ENCODE peak calls at places on chromosomes 16 and 17, in nine cellular contexts. W is stimulated activated CD8-positive, alpha-beta memory T cell treated with anti-CD3 and anti-CD28 coated beads, Interleukin-4, amount 100 ng/mL, for 4 hours; D is MCF 10A; P is heart right ventricle; J is WERI-Rb-1; Q is ovary; K is left ventricle myocardium inferior; V is fibroblast of the conjunctiva; C is dermis microvascular lymphatic vessel endothelial cell. B is an unnamed sample.

GRCh38 chr16:85733839-85734170 is 17.1 kb downstream of the C16orf74 start:
- DNase-seq in W (no peak), D (no peak), P (no peak), J (no peak), Q (no peak), K (no peak), V (no peak), C (no peak), B (no peak)

GRCh38 chr17:21370430-21370829 is 5.7 kb upstream of the KCNJ12 start:
- DNase-seq in W (no peak), D (no peak), P (peak), J (peak), Q (no peak), K (peak), V (no peak), C (no peak), B (no peak)

GRCh38 chr17:20267459-20267842 is 199.9 kb downstream of the LGALS9B start:
- DNase-seq in W (no peak), D (no peak), P (no peak), J (no peak), Q (peak), K (no peak), V (no peak), C (no peak), B (no peak)

GRCh38 chr16:57577691-57578224 is 35.3 kb downstream of the ADGRG5 start:
- DNase-seq in W (no peak), D (no peak), P (no peak), J (peak), Q (no peak), K (no peak), V (no peak), C (no peak), B (no peak)

GRCh38 chr17:35684046-35684802 is 47.2 kb upstream of the RASL10B start:
- DNase-seq in W (no peak), D (peak), P (no peak), J (no peak), Q (no peak), K (no peak), V (peak), C (no peak), B (no peak)

GRCh38 chr17:21119247-21119944 is 7.4 kb upstream of the DHRS7B start:
- DNase-seq in W (peak), D (peak), P (peak), J (peak), Q (peak), K (peak), V (no peak), C (peak), B (peak)

GRCh38 chr16:88309905-88310259 is 72.9 kb upstream of the ZNF469 start:
- DNase-seq in W (no peak), D (no peak), P (no peak), J (peak), Q (no peak), K (peak), V (no peak), C (no peak), B (peak)

GRCh38 chr17:29292992-29293889 is 707 bp downstream of the NUFIP2 start:
- DNase-seq in W (peak), D (peak), P (peak), J (peak), Q (peak), K (peak), V (no peak), C (no peak), B (peak)

GRCh38 chr17:17526369-17526768 is 30.2 kb upstream of the RASD1 start:
- DNase-seq in W (no peak), D (no peak), P (peak), J (no peak), Q (peak), K (peak), V (no peak), C (no peak), B (peak)

GRCh38 chr17:74201250-74201649 is 2.2 kb upstream of the RPL38 start:
- DNase-seq in W (no peak), D (peak), P (no peak), J (no peak), Q (no peak), K (no peak), V (no peak), C (no peak), B (no peak)

GRCh38 chr16:49874613-49875237 is 18.8 kb upstream of the ZNF423 start:
- DNase-seq in W (no peak), D (no peak), P (no peak), J (no peak), Q (no peak), K (no peak), V (no peak), C (no peak), B (no peak)

GRCh38 chr17:32142857-32143524 is 689 bp downstream of the RHOT1 start:
- DNase-seq in W (no peak), D (peak), P (peak), J (peak), Q (peak), K (peak), V (peak), C (no peak), B (peak)

GRCh38 chr16:60717808-60718207 is 1318.4 kb downstream of the CDH8 start:
- DNase-seq in W (no peak), D (no peak), P (no peak), J (no peak), Q (no peak), K (no peak), V (no peak), C (no peak), B (no peak)

GRCh38 chr16:66175058-66175457 is 191.4 kb upstream of the CDH5 start:
- DNase-seq in W (no peak), D (no peak), P (no peak), J (no peak), Q (no peak), K (no peak), V (no peak), C (no peak), B (no peak)

GRCh38 chr16:50308237-50308965 is 42.0 kb downstream of the ADCY7 start:
- DNase-seq in W (no peak), D (no peak), P (no peak), J (no peak), Q (no peak), K (no peak), V (no peak), C (no peak), B (no peak)

GRCh38 chr16:61050547-61050946 is 985.7 kb downstream of the CDH8 start:
- DNase-seq in W (no peak), D (no peak), P (no peak), J (no peak), Q (no peak), K (no peak), V (no peak), C (no peak), B (no peak)

GRCh38 chr17:41490620-41491019 is 910 bp upstream of the KRT36 start:
- DNase-seq in W (no peak), D (no peak), P (no peak), J (no peak), Q (no peak), K (no peak), V (no peak), C (no peak), B (no peak)

GRCh38 chr16:85449885-85450245 is 163.3 kb upstream of the GSE1 start:
- DNase-seq in W (no peak), D (no peak), P (no peak), J (no peak), Q (no peak), K (no peak), V (no peak), C (no peak), B (no peak)

GRCh38 chr17:57045868-57046671 is 39.0 kb upstream of the AKAP1 start:
- DNase-seq in W (peak), D (no peak), P (no peak), J (no peak), Q (no peak), K (no peak), V (no peak), C (no peak), B (peak)

GRCh38 chr16:47196457-47196856 is 52.7 kb upstream of the NETO2 start:
- DNase-seq in W (no peak), D (no peak), P (no peak), J (no peak), Q (no peak), K (no peak), V (no peak), C (no peak), B (no peak)

GRCh38 chr17:71516149-71516548 is 604.7 kb upstream of the SOX9 start:
- DNase-seq in W (no peak), D (no peak), P (no peak), J (no peak), Q (no peak), K (no peak), V (no peak), C (no peak), B (no peak)

GRCh38 chr16:67504190-67505021 is 21.1 kb upstream of the AGRP start:
- DNase-seq in W (peak), D (no peak), P (no peak), J (no peak), Q (no peak), K (peak), V (no peak), C (peak), B (peak)

GRCh38 chr17:27532269-27533067 is 76.2 kb downstream of the KSR1 start:
- DNase-seq in W (no peak), D (peak), P (no peak), J (no peak), Q (no peak), K (peak), V (peak), C (no peak), B (no peak)

GRCh38 chr16:82248257-82248656 is 78.2 kb upstream of the MPHOSPH6 start:
- DNase-seq in W (no peak), D (no peak), P (no peak), J (no peak), Q (no peak), K (no peak), V (no peak), C (no peak), B (no peak)

GRCh38 chr17:8052256-8053252 is 13.7 kb downstream of the ALOX15B start:
- DNase-seq in W (no peak), D (no peak), P (no peak), J (no peak), Q (no peak), K (no peak), V (no peak), C (no peak), B (no peak)

GRCh38 chr17:6639014-6639650 is 1.4 kb downstream of the KIAA0753 start:
- DNase-seq in W (no peak), D (no peak), P (no peak), J (peak), Q (no peak), K (no peak), V (no peak), C (no peak), B (no peak)

GRCh38 chr16:56286819-56287218 is 95.5 kb downstream of the GNAO1 start:
- DNase-seq in W (no peak), D (peak), P (no peak), J (no peak), Q (no peak), K (no peak), V (no peak), C (no peak), B (no peak)

GRCh38 chr17:11874756-11875155 is 122.5 kb downstream of the ZNF18 start:
- DNase-seq in W (no peak), D (no peak), P (no peak), J (no peak), Q (no peak), K (no peak), V (no peak), C (no peak), B (no peak)

GRCh38 chr17:72387487-72387886 is 266.7 kb downstream of the SOX9 start:
- DNase-seq in W (no peak), D (peak), P (no peak), J (no peak), Q (no peak), K (no peak), V (peak), C (no peak), B (no peak)

GRCh38 chr17:17559164-17559563 is 32.3 kb downstream of the PEMT start:
- DNase-seq in W (no peak), D (no peak), P (no peak), J (no peak), Q (no peak), K (no peak), V (no peak), C (no peak), B (no peak)

GRCh38 chr16:85512716-85513115 is 100.4 kb upstream of the GSE1 start:
- DNase-seq in W (no peak), D (no peak), P (no peak), J (no peak), Q (no peak), K (no peak), V (no peak), C (no peak), B (no peak)

GRCh38 chr17:42608692-42609181 is 437 bp downstream of the RETREG3 start:
- DNase-seq in W (no peak), D (no peak), P (no peak), J (no peak), Q (no peak), K (peak), V (no peak), C (no peak), B (peak)

GRCh38 chr16:85046957-85047866 is 19.6 kb downstream of the KIAA0513 start:
- DNase-seq in W (no peak), D (no peak), P (no peak), J (no peak), Q (no peak), K (no peak), V (no peak), C (no peak), B (peak)

GRCh38 chr17:71432378-71433315 is 688.2 kb upstream of the SOX9 start:
- DNase-seq in W (no peak), D (peak), P (no peak), J (no peak), Q (no peak), K (no peak), V (no peak), C (no peak), B (no peak)

GRCh38 chr16:29900102-29900887 is at the start of gene ASPHD1:
- DNase-seq in W (peak), D (peak), P (no peak), J (peak), Q (peak), K (peak), V (no peak), C (no peak), B (peak)

GRCh38 chr17:40373324-40373723 is 8.8 kb upstream of the GJD3 start:
- DNase-seq in W (no peak), D (peak), P (no peak), J (no peak), Q (no peak), K (no peak), V (peak), C (no peak), B (no peak)

GRCh38 chr16:81740163-81740562 is 38.9 kb upstream of the PLCG2 start:
- DNase-seq in W (no peak), D (no peak), P (no peak), J (no peak), Q (no peak), K (no peak), V (no peak), C (no peak), B (no peak)